ENCODE peak calls at places on chromosomes 13 and 19, in ten cellular contexts. One of them, this sample, is unnamed.

GRCh38 chr19:35768082-35768421 is 7.3 kb upstream of the ARHGAP33 start:
- DNase-seq in hepatocyte: no peak
- DNase-seq in esophagus muscularis mucosa: no peak
- DNase-seq in CD8-positive, alpha-beta T cell: no peak
- DNase-seq in cardiac fibroblast: no peak
- DNase-seq in breast epithelium: no peak
- DNase-seq in AG09319: no peak
- DNase-seq in right lobe of liver: no peak
- DNase-seq in fibroblast of lung: no peak
- DNase-seq in ovary: no peak
- DNase-seq in this sample: peak

GRCh38 chr13:22114630-22115311 is 443.9 kb downstream of the FGF9 start:
- DNase-seq in hepatocyte: no peak
- DNase-seq in esophagus muscularis mucosa: no peak
- DNase-seq in CD8-positive, alpha-beta T cell: no peak
- DNase-seq in cardiac fibroblast: no peak
- DNase-seq in breast epithelium: no peak
- DNase-seq in AG09319: no peak
- DNase-seq in right lobe of liver: no peak
- DNase-seq in fibroblast of lung: no peak
- DNase-seq in ovary: no peak
- DNase-seq in this sample: no peak

GRCh38 chr13:41722684-41723083 is 238.2 kb downstream of the VWA8 start:
- DNase-seq in hepatocyte: no peak
- DNase-seq in esophagus muscularis mucosa: no peak
- DNase-seq in CD8-positive, alpha-beta T cell: no peak
- DNase-seq in cardiac fibroblast: no peak
- DNase-seq in breast epithelium: no peak
- DNase-seq in AG09319: no peak
- DNase-seq in right lobe of liver: no peak
- DNase-seq in fibroblast of lung: no peak
- DNase-seq in ovary: no peak
- DNase-seq in this sample: no peak

GRCh38 chr13:89925107-89925506 is 1422.4 kb upstream of the MIR17HG start:
- DNase-seq in hepatocyte: peak
- DNase-seq in esophagus muscularis mucosa: no peak
- DNase-seq in CD8-positive, alpha-beta T cell: no peak
- DNase-seq in cardiac fibroblast: peak
- DNase-seq in breast epithelium: no peak
- DNase-seq in AG09319: no peak
- DNase-seq in right lobe of liver: no peak
- DNase-seq in fibroblast of lung: peak
- DNase-seq in ovary: no peak
- DNase-seq in this sample: no peak

GRCh38 chr13:30870049-30870884 is 35.8 kb upstream of the MEDAG start:
- DNase-seq in hepatocyte: peak
- DNase-seq in esophagus muscularis mucosa: no peak
- DNase-seq in CD8-positive, alpha-beta T cell: no peak
- DNase-seq in cardiac fibroblast: peak
- DNase-seq in breast epithelium: no peak
- DNase-seq in AG09319: peak
- DNase-seq in right lobe of liver: no peak
- DNase-seq in fibroblast of lung: peak
- DNase-seq in ovary: peak
- DNase-seq in this sample: no peak

GRCh38 chr19:29685326-29685725 is 20.1 kb downstream of the PLEKHF1 start:
- DNase-seq in hepatocyte: no peak
- DNase-seq in esophagus muscularis mucosa: no peak
- DNase-seq in CD8-positive, alpha-beta T cell: no peak
- DNase-seq in cardiac fibroblast: no peak
- DNase-seq in breast epithelium: no peak
- DNase-seq in AG09319: no peak
- DNase-seq in right lobe of liver: no peak
- DNase-seq in fibroblast of lung: peak
- DNase-seq in ovary: no peak
- DNase-seq in this sample: no peak

GRCh38 chr19:9348671-9349070 is 14.1 kb upstream of the ZNF177 start:
- DNase-seq in hepatocyte: no peak
- DNase-seq in esophagus muscularis mucosa: no peak
- DNase-seq in CD8-positive, alpha-beta T cell: no peak
- DNase-seq in cardiac fibroblast: no peak
- DNase-seq in breast epithelium: no peak
- DNase-seq in AG09319: no peak
- DNase-seq in right lobe of liver: no peak
- DNase-seq in fibroblast of lung: no peak
- DNase-seq in ovary: no peak
- DNase-seq in this sample: no peak

GRCh38 chr19:50269653-50270052 is 59.5 kb downstream of the KCNC3 start:
- DNase-seq in hepatocyte: no peak
- DNase-seq in esophagus muscularis mucosa: no peak
- DNase-seq in CD8-positive, alpha-beta T cell: no peak
- DNase-seq in cardiac fibroblast: no peak
- DNase-seq in breast epithelium: no peak
- DNase-seq in AG09319: no peak
- DNase-seq in right lobe of liver: no peak
- DNase-seq in fibroblast of lung: no peak
- DNase-seq in ovary: no peak
- DNase-seq in this sample: no peak

GRCh38 chr13:29137995-29138394 is 317.9 kb downstream of the MTUS2 start:
- DNase-seq in hepatocyte: no peak
- DNase-seq in esophagus muscularis mucosa: no peak
- DNase-seq in CD8-positive, alpha-beta T cell: no peak
- DNase-seq in cardiac fibroblast: no peak
- DNase-seq in breast epithelium: no peak
- DNase-seq in AG09319: no peak
- DNase-seq in right lobe of liver: no peak
- DNase-seq in fibroblast of lung: no peak
- DNase-seq in ovary: no peak
- DNase-seq in this sample: no peak

GRCh38 chr19:18776288-18776594 is 14.9 kb downstream of the COMP start:
- DNase-seq in hepatocyte: no peak
- DNase-seq in esophagus muscularis mucosa: no peak
- DNase-seq in CD8-positive, alpha-beta T cell: no peak
- DNase-seq in cardiac fibroblast: peak
- DNase-seq in breast epithelium: no peak
- DNase-seq in AG09319: no peak
- DNase-seq in right lobe of liver: no peak
- DNase-seq in fibroblast of lung: peak
- DNase-seq in ovary: no peak
- DNase-seq in this sample: no peak

GRCh38 chr13:23666576-23666975 is 96.4 kb downstream of the TNFRSF19 start:
- DNase-seq in hepatocyte: no peak
- DNase-seq in esophagus muscularis mucosa: no peak
- DNase-seq in CD8-positive, alpha-beta T cell: no peak
- DNase-seq in cardiac fibroblast: no peak
- DNase-seq in breast epithelium: no peak
- DNase-seq in AG09319: no peak
- DNase-seq in right lobe of liver: no peak
- DNase-seq in fibroblast of lung: no peak
- DNase-seq in ovary: no peak
- DNase-seq in this sample: no peak

GRCh38 chr13:23671367-23671766 is 101.2 kb downstream of the TNFRSF19 start:
- DNase-seq in hepatocyte: no peak
- DNase-seq in esophagus muscularis mucosa: no peak
- DNase-seq in CD8-positive, alpha-beta T cell: no peak
- DNase-seq in cardiac fibroblast: peak
- DNase-seq in breast epithelium: no peak
- DNase-seq in AG09319: no peak
- DNase-seq in right lobe of liver: no peak
- DNase-seq in fibroblast of lung: peak
- DNase-seq in ovary: no peak
- DNase-seq in this sample: no peak

GRCh38 chr13:23670793-23671192 is 100.6 kb downstream of the TNFRSF19 start:
- DNase-seq in hepatocyte: no peak
- DNase-seq in esophagus muscularis mucosa: no peak
- DNase-seq in CD8-positive, alpha-beta T cell: no peak
- DNase-seq in cardiac fibroblast: no peak
- DNase-seq in breast epithelium: no peak
- DNase-seq in AG09319: no peak
- DNase-seq in right lobe of liver: no peak
- DNase-seq in fibroblast of lung: peak
- DNase-seq in ovary: no peak
- DNase-seq in this sample: no peak

GRCh38 chr13:23668557-23668956 is 98.3 kb downstream of the TNFRSF19 start:
- DNase-seq in hepatocyte: no peak
- DNase-seq in esophagus muscularis mucosa: no peak
- DNase-seq in CD8-positive, alpha-beta T cell: no peak
- DNase-seq in cardiac fibroblast: peak
- DNase-seq in breast epithelium: no peak
- DNase-seq in AG09319: no peak
- DNase-seq in right lobe of liver: no peak
- DNase-seq in fibroblast of lung: no peak
- DNase-seq in ovary: no peak
- DNase-seq in this sample: no peak

GRCh38 chr13:23667750-23668149 is 97.5 kb downstream of the TNFRSF19 start:
- DNase-seq in hepatocyte: no peak
- DNase-seq in esophagus muscularis mucosa: no peak
- DNase-seq in CD8-positive, alpha-beta T cell: no peak
- DNase-seq in cardiac fibroblast: no peak
- DNase-seq in breast epithelium: no peak
- DNase-seq in AG09319: no peak
- DNase-seq in right lobe of liver: no peak
- DNase-seq in fibroblast of lung: no peak
- DNase-seq in ovary: no peak
- DNase-seq in this sample: no peak
- TF ChIP-seq CTCF in hepatocyte: peak
- TF ChIP-seq CTCF in esophagus muscularis mucosa: no peak
- TF ChIP-seq CTCF in CD8-positive, alpha-beta T cell: no peak
- TF ChIP-seq CTCF in cardiac fibroblast: no peak
- TF ChIP-seq CTCF in breast epithelium: no peak
- TF ChIP-seq CTCF in AG09319: no peak
- TF ChIP-seq CTCF in right lobe of liver: no peak
- TF ChIP-seq CTCF in fibroblast of lung: no peak
- TF ChIP-seq CTCF in ovary: no peak
- TF ChIP-seq CTCF in this sample: no peak

GRCh38 chr13:20559659-20560356 is 7.1 kb upstream of the IFT88 start:
- DNase-seq in hepatocyte: peak
- DNase-seq in esophagus muscularis mucosa: peak
- DNase-seq in CD8-positive, alpha-beta T cell: no peak
- DNase-seq in cardiac fibroblast: no peak
- DNase-seq in breast epithelium: no peak
- DNase-seq in AG09319: no peak
- DNase-seq in right lobe of liver: peak
- DNase-seq in fibroblast of lung: no peak
- DNase-seq in ovary: no peak
- DNase-seq in this sample: no peak
- TF ChIP-seq CTCF in hepatocyte: no peak
- TF ChIP-seq CTCF in esophagus muscularis mucosa: no peak
- TF ChIP-seq CTCF in CD8-positive, alpha-beta T cell: no peak
- TF ChIP-seq CTCF in cardiac fibroblast: no peak
- TF ChIP-seq CTCF in breast epithelium: no peak
- TF ChIP-seq CTCF in AG09319: no peak
- TF ChIP-seq CTCF in right lobe of liver: no peak
- TF ChIP-seq CTCF in fibroblast of lung: no peak
- TF ChIP-seq CTCF in ovary: no peak
- TF ChIP-seq CTCF in this sample: no peak

GRCh38 chr13:113845055-113845454 is 18.8 kb downstream of the GAS6 start:
- DNase-seq in hepatocyte: no peak
- DNase-seq in esophagus muscularis mucosa: no peak
- DNase-seq in CD8-positive, alpha-beta T cell: no peak
- DNase-seq in cardiac fibroblast: no peak
- DNase-seq in breast epithelium: peak
- DNase-seq in AG09319: no peak
- DNase-seq in right lobe of liver: peak
- DNase-seq in fibroblast of lung: no peak
- DNase-seq in ovary: no peak
- DNase-seq in this sample: no peak

GRCh38 chr13:113843063-113843654 is 20.7 kb downstream of the GAS6 start:
- DNase-seq in hepatocyte: no peak
- DNase-seq in esophagus muscularis mucosa: no peak
- DNase-seq in CD8-positive, alpha-beta T cell: no peak
- DNase-seq in cardiac fibroblast: no peak
- DNase-seq in breast epithelium: no peak
- DNase-seq in AG09319: no peak
- DNase-seq in right lobe of liver: peak
- DNase-seq in fibroblast of lung: no peak
- DNase-seq in ovary: no peak
- DNase-seq in this sample: no peak

GRCh38 chr13:113845723-113846638 is 17.9 kb downstream of the GAS6 start:
- DNase-seq in hepatocyte: no peak
- DNase-seq in esophagus muscularis mucosa: no peak
- DNase-seq in CD8-positive, alpha-beta T cell: no peak
- DNase-seq in cardiac fibroblast: no peak
- DNase-seq in breast epithelium: peak
- DNase-seq in AG09319: no peak
- DNase-seq in right lobe of liver: peak
- DNase-seq in fibroblast of lung: no peak
- DNase-seq in ovary: no peak
- DNase-seq in this sample: no peak

GRCh38 chr13:113842336-113843062 is 21.4 kb downstream of the GAS6 start:
- DNase-seq in hepatocyte: no peak
- DNase-seq in esophagus muscularis mucosa: no peak
- DNase-seq in CD8-positive, alpha-beta T cell: no peak
- DNase-seq in cardiac fibroblast: no peak
- DNase-seq in breast epithelium: no peak
- DNase-seq in AG09319: no peak
- DNase-seq in right lobe of liver: peak
- DNase-seq in fibroblast of lung: no peak
- DNase-seq in ovary: no peak
- DNase-seq in this sample: no peak

GRCh38 chr13:113843864-113844556 is 19.9 kb downstream of the GAS6 start:
- DNase-seq in hepatocyte: no peak
- DNase-seq in esophagus muscularis mucosa: no peak
- DNase-seq in CD8-positive, alpha-beta T cell: no peak
- DNase-seq in cardiac fibroblast: no peak
- DNase-seq in breast epithelium: peak
- DNase-seq in AG09319: no peak
- DNase-seq in right lobe of liver: peak
- DNase-seq in fibroblast of lung: no peak
- DNase-seq in ovary: no peak
- DNase-seq in this sample: no peak
- TF ChIP-seq CTCF in hepatocyte: no peak
- TF ChIP-seq CTCF in esophagus muscularis mucosa: no peak
- TF ChIP-seq CTCF in CD8-positive, alpha-beta T cell: no peak
- TF ChIP-seq CTCF in cardiac fibroblast: no peak
- TF ChIP-seq CTCF in breast epithelium: no peak
- TF ChIP-seq CTCF in AG09319: no peak
- TF ChIP-seq CTCF in right lobe of liver: no peak
- TF ChIP-seq CTCF in fibroblast of lung: no peak
- TF ChIP-seq CTCF in ovary: no peak
- TF ChIP-seq CTCF in this sample: no peak

DNA sequence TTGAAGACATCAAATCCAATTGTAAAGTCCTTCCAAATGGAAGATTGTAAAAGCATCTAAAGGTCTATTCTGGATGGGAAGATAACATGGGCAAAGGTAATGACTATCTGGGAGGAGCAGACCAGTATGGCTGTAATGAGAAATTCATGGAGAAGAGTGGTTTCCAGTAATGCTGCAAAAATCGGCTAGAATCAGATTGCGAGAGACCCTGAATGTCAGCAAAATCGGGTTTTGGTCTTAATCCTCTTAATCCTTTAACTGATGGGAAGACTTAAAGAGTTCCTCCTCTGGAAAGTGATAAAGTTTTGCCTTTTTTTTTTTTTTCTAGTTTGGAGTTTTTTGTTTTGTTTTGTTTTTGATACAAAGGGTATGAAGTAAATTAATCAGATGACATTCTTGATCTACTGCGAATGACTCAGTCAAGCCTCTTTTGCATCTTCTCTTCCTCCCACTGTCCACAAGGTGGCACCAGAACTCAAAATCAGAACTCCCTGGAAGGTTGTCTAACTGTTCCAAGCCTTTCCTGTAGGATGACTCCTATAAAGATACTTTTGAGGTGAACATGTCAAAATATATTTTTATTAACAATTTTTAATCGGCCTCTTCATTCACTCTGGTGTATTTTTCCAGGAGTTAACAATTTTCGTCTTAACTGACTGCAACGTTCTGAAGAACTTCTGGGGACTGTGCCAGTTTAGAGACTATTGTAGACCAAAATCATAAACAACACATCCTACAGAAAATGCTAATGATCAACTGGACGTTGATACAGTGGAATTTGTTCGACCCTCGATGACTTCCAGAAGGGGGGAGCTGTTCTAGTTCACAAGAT is 213.3 kb upstream of the MIR17HG start:
- DNase-seq in hepatocyte: peak
- DNase-seq in esophagus muscularis mucosa: no peak
- DNase-seq in CD8-positive, alpha-beta T cell: no peak
- DNase-seq in cardiac fibroblast: peak
- DNase-seq in breast epithelium: peak
- DNase-seq in AG09319: no peak
- DNase-seq in right lobe of liver: no peak
- DNase-seq in fibroblast of lung: peak
- DNase-seq in ovary: no peak
- DNase-seq in this sample: no peak
- TF ChIP-seq CTCF in hepatocyte: peak
- TF ChIP-seq CTCF in esophagus muscularis mucosa: peak
- TF ChIP-seq CTCF in CD8-positive, alpha-beta T cell: peak
- TF ChIP-seq CTCF in cardiac fibroblast: peak
- TF ChIP-seq CTCF in breast epithelium: peak
- TF ChIP-seq CTCF in AG09319: peak
- TF ChIP-seq CTCF in right lobe of liver: peak
- TF ChIP-seq CTCF in fibroblast of lung: peak
- TF ChIP-seq CTCF in ovary: no peak
- TF ChIP-seq CTCF in this sample: peak

This sample was measured in type B pancreatic cell.